ENCODE peak calls at places on chromosomes 3 and 15, in five cellular contexts. One of them, this sample, is unnamed.

GRCh38 chr3:143234521-143234920 is 115.0 kb downstream of the CHST2 start:
- DNase-seq in stimulated activated naive CD8-positive, alpha-beta T cell treated with anti-CD3 and anti-CD28 coated beads, Interleukin-15, Interleukin-2, amounts not matched to agents 100 U/mL and 50 U/mL, for 24 hours: no peak
- DNase-seq in NCI-H1436: no peak
- DNase-seq in OCI-M1: no peak
- DNase-seq in HuH-7: no peak
- DNase-seq in this sample: no peak

GRCh38 chr3:153783106-153783505 is 338.1 kb upstream of the ARHGEF26 start:
- DNase-seq in stimulated activated naive CD8-positive, alpha-beta T cell treated with anti-CD3 and anti-CD28 coated beads, Interleukin-15, Interleukin-2, amounts not matched to agents 100 U/mL and 50 U/mL, for 24 hours: no peak
- DNase-seq in OCI-M1: no peak
- DNase-seq in NCI-H1436: no peak
- DNase-seq in HuH-7: no peak
- DNase-seq in this sample: no peak

GRCh38 chr15:51401872-51402517 is 60.5 kb downstream of the GLDN start:
- DNase-seq in NCI-H1436: no peak
- DNase-seq in OCI-M1: peak
- DNase-seq in stimulated activated naive CD8-positive, alpha-beta T cell treated with anti-CD3 and anti-CD28 coated beads, Interleukin-15, Interleukin-2, amounts not matched to agents 100 U/mL and 50 U/mL, for 24 hours: peak
- DNase-seq in HuH-7: peak
- DNase-seq in this sample: peak

GRCh38 chr15:99732268-99732641 is 982 bp downstream of the LYSMD4 start:
- DNase-seq in HuH-7: peak
- DNase-seq in stimulated activated naive CD8-positive, alpha-beta T cell treated with anti-CD3 and anti-CD28 coated beads, Interleukin-15, Interleukin-2, amounts not matched to agents 100 U/mL and 50 U/mL, for 24 hours: no peak
- DNase-seq in NCI-H1436: no peak
- DNase-seq in OCI-M1: no peak
- DNase-seq in this sample: no peak

GRCh38 chr15:41019174-41019573 is 65.9 kb downstream of the CHAC1 start:
- DNase-seq in OCI-M1: no peak
- DNase-seq in stimulated activated naive CD8-positive, alpha-beta T cell treated with anti-CD3 and anti-CD28 coated beads, Interleukin-15, Interleukin-2, amounts not matched to agents 100 U/mL and 50 U/mL, for 24 hours: no peak
- DNase-seq in HuH-7: no peak
- DNase-seq in NCI-H1436: no peak
- DNase-seq in this sample: no peak

GRCh38 chr3:188232676-188233075 is 78.7 kb downstream of the LPP start:
- DNase-seq in OCI-M1: no peak
- DNase-seq in HuH-7: no peak
- DNase-seq in NCI-H1436: no peak
- DNase-seq in stimulated activated naive CD8-positive, alpha-beta T cell treated with anti-CD3 and anti-CD28 coated beads, Interleukin-15, Interleukin-2, amounts not matched to agents 100 U/mL and 50 U/mL, for 24 hours: no peak
- DNase-seq in this sample: no peak

GRCh38 chr15:26772588-26773484 is at the start of gene GABRB3:
- DNase-seq in NCI-H1436: peak
- DNase-seq in HuH-7: no peak
- DNase-seq in stimulated activated naive CD8-positive, alpha-beta T cell treated with anti-CD3 and anti-CD28 coated beads, Interleukin-15, Interleukin-2, amounts not matched to agents 100 U/mL and 50 U/mL, for 24 hours: no peak
- DNase-seq in OCI-M1: no peak
- DNase-seq in this sample: no peak

GRCh38 chr3:39398700-39399099 is 7.8 kb upstream of the RPSA start:
- DNase-seq in OCI-M1: peak
- DNase-seq in NCI-H1436: no peak
- DNase-seq in stimulated activated naive CD8-positive, alpha-beta T cell treated with anti-CD3 and anti-CD28 coated beads, Interleukin-15, Interleukin-2, amounts not matched to agents 100 U/mL and 50 U/mL, for 24 hours: no peak
- DNase-seq in HuH-7: no peak
- DNase-seq in this sample: no peak

GRCh38 chr3:50121416-50122032 is 32.8 kb downstream of the RBM5 start:
- DNase-seq in NCI-H1436: peak
- DNase-seq in stimulated activated naive CD8-positive, alpha-beta T cell treated with anti-CD3 and anti-CD28 coated beads, Interleukin-15, Interleukin-2, amounts not matched to agents 100 U/mL and 50 U/mL, for 24 hours: peak
- DNase-seq in OCI-M1: peak
- DNase-seq in HuH-7: peak
- DNase-seq in this sample: peak

GRCh38 chr15:49815937-49816336 is 195.1 kb downstream of the DTWD1 start:
- DNase-seq in NCI-H1436: no peak
- DNase-seq in HuH-7: no peak
- DNase-seq in stimulated activated naive CD8-positive, alpha-beta T cell treated with anti-CD3 and anti-CD28 coated beads, Interleukin-15, Interleukin-2, amounts not matched to agents 100 U/mL and 50 U/mL, for 24 hours: no peak
- DNase-seq in OCI-M1: no peak
- DNase-seq in this sample: no peak

GRCh38 chr3:196991581-196992460 is 23.2 kb upstream of the PIGZ start:
- DNase-seq in NCI-H1436: no peak
- DNase-seq in stimulated activated naive CD8-positive, alpha-beta T cell treated with anti-CD3 and anti-CD28 coated beads, Interleukin-15, Interleukin-2, amounts not matched to agents 100 U/mL and 50 U/mL, for 24 hours: no peak
- DNase-seq in HuH-7: no peak
- DNase-seq in OCI-M1: no peak
- DNase-seq in this sample: no peak

GRCh38 chr15:54099010-54099409 is 120.8 kb downstream of the UNC13C start:
- DNase-seq in NCI-H1436: no peak
- DNase-seq in stimulated activated naive CD8-positive, alpha-beta T cell treated with anti-CD3 and anti-CD28 coated beads, Interleukin-15, Interleukin-2, amounts not matched to agents 100 U/mL and 50 U/mL, for 24 hours: no peak
- DNase-seq in HuH-7: no peak
- DNase-seq in OCI-M1: no peak
- DNase-seq in this sample: no peak

GRCh38 chr3:127747751-127748521 is 74.4 kb downstream of the MGLL start:
- DNase-seq in NCI-H1436: peak
- DNase-seq in stimulated activated naive CD8-positive, alpha-beta T cell treated with anti-CD3 and anti-CD28 coated beads, Interleukin-15, Interleukin-2, amounts not matched to agents 100 U/mL and 50 U/mL, for 24 hours: no peak
- DNase-seq in OCI-M1: no peak
- DNase-seq in HuH-7: no peak
- DNase-seq in this sample: no peak

GRCh38 chr3:127093312-127093711 is 99.6 kb upstream of the PRR23E start:
- DNase-seq in HuH-7: no peak
- DNase-seq in stimulated activated naive CD8-positive, alpha-beta T cell treated with anti-CD3 and anti-CD28 coated beads, Interleukin-15, Interleukin-2, amounts not matched to agents 100 U/mL and 50 U/mL, for 24 hours: no peak
- DNase-seq in OCI-M1: no peak
- DNase-seq in NCI-H1436: no peak
- DNase-seq in this sample: no peak

GRCh38 chr3:183100376-183100775 is 1.1 kb upstream of the MCCC1 start:
- DNase-seq in stimulated activated naive CD8-positive, alpha-beta T cell treated with anti-CD3 and anti-CD28 coated beads, Interleukin-15, Interleukin-2, amounts not matched to agents 100 U/mL and 50 U/mL, for 24 hours: no peak
- DNase-seq in NCI-H1436: no peak
- DNase-seq in OCI-M1: no peak
- DNase-seq in HuH-7: no peak
- DNase-seq in this sample: no peak

GRCh38 chr15:62469478-62469873 is 304.4 kb upstream of the C2CD4B start:
- DNase-seq in OCI-M1: no peak
- DNase-seq in HuH-7: no peak
- DNase-seq in stimulated activated naive CD8-positive, alpha-beta T cell treated with anti-CD3 and anti-CD28 coated beads, Interleukin-15, Interleukin-2, amounts not matched to agents 100 U/mL and 50 U/mL, for 24 hours: no peak
- DNase-seq in NCI-H1436: no peak
- DNase-seq in this sample: no peak

GRCh38 chr3:43388909-43389308 is 102.6 kb downstream of the SNRK start:
- DNase-seq in NCI-H1436: no peak
- DNase-seq in OCI-M1: peak
- DNase-seq in stimulated activated naive CD8-positive, alpha-beta T cell treated with anti-CD3 and anti-CD28 coated beads, Interleukin-15, Interleukin-2, amounts not matched to agents 100 U/mL and 50 U/mL, for 24 hours: no peak
- DNase-seq in HuH-7: no peak
- DNase-seq in this sample: no peak

GRCh38 chr15:29438714-29439076 is 169.1 kb upstream of the NSMCE3 start:
- DNase-seq in HuH-7: no peak
- DNase-seq in NCI-H1436: no peak
- DNase-seq in OCI-M1: no peak
- DNase-seq in stimulated activated naive CD8-positive, alpha-beta T cell treated with anti-CD3 and anti-CD28 coated beads, Interleukin-15, Interleukin-2, amounts not matched to agents 100 U/mL and 50 U/mL, for 24 hours: no peak
- DNase-seq in this sample: no peak

GRCh38 chr3:103337179-103337845 is 902.5 kb downstream of the ZPLD1 start:
- DNase-seq in OCI-M1: no peak
- DNase-seq in stimulated activated naive CD8-positive, alpha-beta T cell treated with anti-CD3 and anti-CD28 coated beads, Interleukin-15, Interleukin-2, amounts not matched to agents 100 U/mL and 50 U/mL, for 24 hours: no peak
- DNase-seq in HuH-7: no peak
- DNase-seq in NCI-H1436: peak
- DNase-seq in this sample: no peak

GRCh38 chr3:123130079-123130726 is 63.4 kb downstream of the PDIA5 start:
- DNase-seq in OCI-M1: no peak
- DNase-seq in stimulated activated naive CD8-positive, alpha-beta T cell treated with anti-CD3 and anti-CD28 coated beads, Interleukin-15, Interleukin-2, amounts not matched to agents 100 U/mL and 50 U/mL, for 24 hours: no peak
- DNase-seq in NCI-H1436: no peak
- DNase-seq in HuH-7: peak
- DNase-seq in this sample: no peak

GRCh38 chr3:114362815-114363214 is 69.0 kb downstream of the TIGIT start:
- DNase-seq in NCI-H1436: no peak
- DNase-seq in stimulated activated naive CD8-positive, alpha-beta T cell treated with anti-CD3 and anti-CD28 coated beads, Interleukin-15, Interleukin-2, amounts not matched to agents 100 U/mL and 50 U/mL, for 24 hours: no peak
- DNase-seq in OCI-M1: peak
- DNase-seq in HuH-7: peak
- DNase-seq in this sample: peak

GRCh38 chr15:73021139-73021621 is 31.1 kb upstream of the NEO1 start:
- DNase-seq in stimulated activated naive CD8-positive, alpha-beta T cell treated with anti-CD3 and anti-CD28 coated beads, Interleukin-15, Interleukin-2, amounts not matched to agents 100 U/mL and 50 U/mL, for 24 hours: no peak
- DNase-seq in OCI-M1: no peak
- DNase-seq in HuH-7: no peak
- DNase-seq in NCI-H1436: no peak
- DNase-seq in this sample: no peak

GRCh38 chr15:77547801-77548607 is 84.7 kb downstream of the LINGO1 start:
- DNase-seq in stimulated activated naive CD8-positive, alpha-beta T cell treated with anti-CD3 and anti-CD28 coated beads, Interleukin-15, Interleukin-2, amounts not matched to agents 100 U/mL and 50 U/mL, for 24 hours: no peak
- DNase-seq in OCI-M1: no peak
- DNase-seq in HuH-7: no peak
- DNase-seq in NCI-H1436: no peak
- DNase-seq in this sample: no peak

GRCh38 chr3:52167240-52167639 is 13.0 kb upstream of the POC1A start:
- DNase-seq in OCI-M1: no peak
- DNase-seq in NCI-H1436: no peak
- DNase-seq in HuH-7: no peak
- DNase-seq in stimulated activated naive CD8-positive, alpha-beta T cell treated with anti-CD3 and anti-CD28 coated beads, Interleukin-15, Interleukin-2, amounts not matched to agents 100 U/mL and 50 U/mL, for 24 hours: no peak
- DNase-seq in this sample: no peak

GRCh38 chr3:152595975-152596832 is 238.7 kb upstream of the P2RY1 start:
- DNase-seq in NCI-H1436: no peak
- DNase-seq in stimulated activated naive CD8-positive, alpha-beta T cell treated with anti-CD3 and anti-CD28 coated beads, Interleukin-15, Interleukin-2, amounts not matched to agents 100 U/mL and 50 U/mL, for 24 hours: no peak
- DNase-seq in HuH-7: peak
- DNase-seq in OCI-M1: peak
- DNase-seq in this sample: peak

GRCh38 chr15:64854041-64854440 is 12.3 kb downstream of the PLEKHO2 start:
- DNase-seq in NCI-H1436: no peak
- DNase-seq in OCI-M1: no peak
- DNase-seq in HuH-7: no peak
- DNase-seq in stimulated activated naive CD8-positive, alpha-beta T cell treated with anti-CD3 and anti-CD28 coated beads, Interleukin-15, Interleukin-2, amounts not matched to agents 100 U/mL and 50 U/mL, for 24 hours: no peak
- DNase-seq in this sample: no peak

GRCh38 chr3:111947179-111947727 is 31.6 kb upstream of the ABHD10 start:
- DNase-seq in OCI-M1: no peak
- DNase-seq in stimulated activated naive CD8-positive, alpha-beta T cell treated with anti-CD3 and anti-CD28 coated beads, Interleukin-15, Interleukin-2, amounts not matched to agents 100 U/mL and 50 U/mL, for 24 hours: no peak
- DNase-seq in HuH-7: no peak
- DNase-seq in NCI-H1436: no peak
- DNase-seq in this sample: no peak

GRCh38 chr3:22378869-22379268 is 627.9 kb upstream of the ZNF385D start:
- DNase-seq in NCI-H1436: no peak
- DNase-seq in stimulated activated naive CD8-positive, alpha-beta T cell treated with anti-CD3 and anti-CD28 coated beads, Interleukin-15, Interleukin-2, amounts not matched to agents 100 U/mL and 50 U/mL, for 24 hours: no peak
- DNase-seq in HuH-7: no peak
- DNase-seq in OCI-M1: no peak
- DNase-seq in this sample: no peak

GRCh38 chr3:158859362-158859761 is 57.5 kb downstream of the MFSD1 start:
- DNase-seq in stimulated activated naive CD8-positive, alpha-beta T cell treated with anti-CD3 and anti-CD28 coated beads, Interleukin-15, Interleukin-2, amounts not matched to agents 100 U/mL and 50 U/mL, for 24 hours: no peak
- DNase-seq in HuH-7: no peak
- DNase-seq in OCI-M1: no peak
- DNase-seq in NCI-H1436: no peak
- DNase-seq in this sample: no peak

GRCh38 chr15:42107483-42107882 is 13.1 kb upstream of the PLA2G4D start:
- DNase-seq in OCI-M1: no peak
- DNase-seq in HuH-7: no peak
- DNase-seq in stimulated activated naive CD8-positive, alpha-beta T cell treated with anti-CD3 and anti-CD28 coated beads, Interleukin-15, Interleukin-2, amounts not matched to agents 100 U/mL and 50 U/mL, for 24 hours: peak
- DNase-seq in NCI-H1436: peak
- DNase-seq in this sample: no peak